ENCODE peak calls at places on chromosomes 12 and 14, in four cellular contexts. V is ascending aorta, P is fibroblast of lung, L is kidney epithelial cell. I is an unnamed sample.

GRCh38 chr12:51622564-51622963 is 31.5 kb downstream of the SCN8A start:
- DNase-seq in V (no peak), P (peak; percentile 69), L (peak; percentile 10), I (no peak)

GRCh38 chr12:45349911-45350310 is 134.0 kb downstream of the ANO6 start:
- DNase-seq in V (no peak), P (no peak), L (no peak), I (no peak)

GRCh38 chr12:109477963-109478315 is 505 bp downstream of the UBE3B start:
- DNase-seq in V (no peak), P (no peak), L (no peak), I (no peak)

GRCh38 chr14:36852853-36853634 is 191.4 kb downstream of the PAX9 start:
- DNase-seq in V (no peak), P (peak; percentile 41), L (no peak), I (no peak)

GRCh38 chr14:20623798-20624197 is 17.7 kb downstream of the OR6S1 start:
- DNase-seq in V (no peak), P (no peak), L (no peak), I (no peak)

GRCh38 chr12:124497658-124498057 is 69.8 kb downstream of the NCOR2 start:
- DNase-seq in V (peak; percentile 89), P (peak; percentile 93), L (no peak), I (no peak)

GRCh38 chr14:99062216-99062615 is 209.8 kb downstream of the BCL11B start:
- DNase-seq in V (no peak), P (no peak), L (no peak), I (no peak)

GRCh38 chr12:105418821-105419291 is 88.4 kb downstream of the C12orf75 start:
- DNase-seq in V (no peak), P (peak; percentile 72), L (no peak), I (peak; percentile 47)

GRCh38 chr12:56271031-56271430 is 4.3 kb downstream of the COQ10A start:
- DNase-seq in V (no peak), P (peak; percentile 16), L (no peak), I (no peak)

GRCh38 chr14:76175942-76176341 is 24.2 kb downstream of the GPATCH2L start:
- DNase-seq in V (no peak), P (no peak), L (no peak), I (no peak)

GRCh38 chr12:2783936-2784600 is 10.7 kb upstream of the FKBP4 start:
- DNase-seq in V (peak; percentile 78), P (peak; percentile 33), L (no peak), I (no peak)

GRCh38 chr12:104063712-104064030 is 660 bp upstream of the HCFC2 start:
- DNase-seq in V (no peak), P (no peak), L (no peak), I (no peak)

GRCh38 chr14:74913986-74914573 is 9.0 kb downstream of the RPS6KL1 start:
- DNase-seq in V (peak; percentile 87), P (peak; percentile 58), L (peak; percentile 21), I (peak; percentile 41)

GRCh38 chr12:124517260-124518050 is 50.0 kb downstream of the NCOR2 start:
- DNase-seq in V (peak; percentile 90), P (peak; percentile 58), L (no peak), I (no peak)

GRCh38 chr12:13097526-13097925 is 5.9 kb downstream of the GSG1 start:
- DNase-seq in V (peak; percentile 83), P (no peak), L (no peak), I (no peak)

GRCh38 chr14:96413526-96413925 is 21.6 kb downstream of the AK7 start:
- DNase-seq in V (no peak), P (no peak), L (no peak), I (no peak)

GRCh38 chr14:58947816-58948440 is 240.5 kb upstream of the DAAM1 start:
- DNase-seq in V (no peak), P (peak; percentile 24), L (no peak), I (no peak)

GRCh38 chr14:59582845-59583509 is 6.4 kb upstream of the CCDC175 start:
- DNase-seq in V (no peak), P (no peak), L (no peak), I (no peak)

GRCh38 chr14:55071870-55072640 is 20.6 kb downstream of the MAPK1IP1L start:
- DNase-seq in V (peak; percentile 83), P (peak; percentile 98), L (peak; percentile 95), I (no peak)
- H3K4me3 ChIP-seq in V (no peak overlapping the region), P (no peak overlapping the region), L (no peak overlapping the region), I (no peak overlapping the region)

GRCh38 chr12:129579879-129580278 is 323.9 kb downstream of the TMEM132D start:
- DNase-seq in V (no peak), P (no peak), L (no peak), I (no peak)
- TF ChIP-seq CTCF in V (no peak), P (no peak), L (no peak), I (no peak)

DNA sequence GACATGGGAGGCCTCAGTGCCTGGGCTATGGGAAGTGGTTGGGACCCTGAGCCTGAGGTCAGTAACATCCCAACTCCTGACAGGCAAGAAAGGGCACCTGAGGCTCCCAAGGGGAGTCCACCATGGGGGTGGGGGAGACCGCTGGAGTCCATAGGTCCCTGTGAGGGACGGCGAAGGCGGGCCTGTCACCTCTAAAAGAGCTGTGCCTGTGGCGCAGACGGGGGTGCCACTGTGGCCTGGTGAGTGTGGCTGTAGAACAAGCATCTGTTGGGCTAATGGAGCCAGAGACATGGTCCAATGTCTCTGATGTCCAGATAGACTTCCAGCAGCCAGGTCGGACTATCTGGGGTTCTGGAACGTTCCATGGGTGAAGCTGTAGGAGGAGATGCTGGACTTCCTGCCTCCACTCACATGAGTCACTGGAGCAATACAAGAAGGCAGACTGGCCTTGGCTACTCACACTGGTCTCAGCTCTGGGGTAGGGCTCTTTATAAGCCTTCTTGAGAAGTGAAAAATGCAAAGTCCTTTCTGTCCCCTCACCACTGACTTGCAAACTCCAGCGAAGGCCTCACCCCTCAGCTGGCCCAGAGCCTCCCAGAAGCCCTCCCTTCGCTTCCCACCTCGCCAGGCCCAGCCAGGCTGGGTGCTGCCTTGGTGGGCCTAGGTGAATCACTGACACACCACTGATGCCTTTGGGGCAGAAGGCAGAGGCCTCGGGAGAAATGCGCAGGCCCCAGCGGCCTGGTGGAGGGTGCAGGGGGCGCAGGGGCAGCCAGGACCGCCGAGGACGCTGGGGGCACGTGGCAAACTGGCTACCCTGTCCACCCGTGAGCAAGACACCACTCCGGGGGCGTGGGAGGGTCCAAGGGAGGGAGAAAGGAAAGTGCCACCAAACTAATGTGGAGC is 1.1 kb upstream of the TRAF3 start:
- DNase-seq in V (no peak), P (peak; percentile 85), L (no peak), I (no peak)
- H3K4me3 ChIP-seq in V (no peak overlapping the region), P (no peak overlapping the region), L (no peak overlapping the region), I (no peak overlapping the region)

GRCh38 chr12:92603741-92604432 is 98.9 kb upstream of the PLEKHG7 start:
- DNase-seq in V (no peak), P (peak; percentile 32), L (no peak), I (no peak)
- TF ChIP-seq CTCF in V (no peak), P (no peak), L (no peak), I (peak; percentile 5)

GRCh38 chr12:4030938-4031702 is 157.9 kb upstream of the PARP11 start:
- DNase-seq in V (peak; percentile 97), P (peak; percentile 98), L (peak; percentile 96), I (peak; percentile 97)
- H3K4me3 ChIP-seq in V (peak overlapping the region; percentile 51), P (peak overlapping the region; percentile 21), L (peak overlapping the region; percentile 14), I (peak overlapping the region; percentile 27)

DNA sequence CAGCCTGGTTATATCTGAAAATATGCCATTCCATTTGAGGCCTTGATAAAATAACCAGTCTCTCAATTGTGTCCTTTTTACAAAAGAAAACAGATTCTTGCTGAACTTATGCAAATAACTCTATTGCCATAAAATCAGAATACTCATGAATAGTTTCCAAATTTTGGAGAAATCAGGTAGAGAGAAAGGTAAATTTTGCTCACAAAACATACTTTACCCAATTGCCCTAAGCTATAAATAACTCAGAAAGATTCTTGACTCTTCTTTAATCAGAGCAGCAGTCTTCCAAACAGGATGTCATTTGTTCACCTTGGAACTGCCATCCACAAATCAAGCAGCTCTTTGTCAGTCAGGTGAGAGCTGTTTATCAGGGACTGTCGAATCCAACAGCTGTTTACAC is 12.6 kb downstream of the ZNF26 start:
- DNase-seq in V (no peak), P (no peak), L (no peak), I (no peak)
- TF ChIP-seq CTCF in V (no peak), P (no peak), L (no peak), I (no peak)

DNA sequence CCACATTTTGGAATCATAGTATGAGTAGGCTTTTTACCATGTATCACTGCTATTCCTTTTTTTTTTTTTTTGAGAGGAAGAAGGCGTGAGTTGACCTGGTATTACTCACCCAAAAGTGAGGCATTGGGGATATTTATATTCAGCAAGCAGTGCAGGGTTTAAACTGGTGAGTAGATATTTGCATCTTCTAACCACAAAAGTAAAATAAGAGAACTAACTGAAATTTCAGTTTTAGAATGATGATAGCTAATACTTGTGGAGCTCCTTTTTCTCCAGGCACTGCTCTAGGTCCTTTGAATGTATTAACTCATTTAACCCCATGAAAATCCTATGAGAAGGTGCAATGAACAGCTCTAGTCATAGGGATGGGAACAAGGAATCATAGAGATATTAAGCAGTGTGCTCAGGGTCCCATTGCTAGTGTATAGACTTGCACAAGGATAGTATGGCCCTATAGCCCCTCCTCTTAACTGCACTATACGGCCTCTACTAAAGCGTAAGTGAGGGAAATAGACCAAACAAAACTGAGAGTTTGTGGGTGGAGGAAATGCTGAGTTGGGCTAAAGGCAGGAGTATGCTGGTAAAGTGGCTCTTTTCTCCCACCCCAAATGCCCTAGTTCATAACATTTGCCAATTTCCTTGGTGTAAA is 104.3 kb upstream of the MAX start:
- DNase-seq in V (no peak), P (peak; percentile 86), L (no peak), I (no peak)
- H3K4me3 ChIP-seq in V (no peak overlapping the region), P (no peak overlapping the region), L (no peak overlapping the region), I (no peak overlapping the region)

DNA sequence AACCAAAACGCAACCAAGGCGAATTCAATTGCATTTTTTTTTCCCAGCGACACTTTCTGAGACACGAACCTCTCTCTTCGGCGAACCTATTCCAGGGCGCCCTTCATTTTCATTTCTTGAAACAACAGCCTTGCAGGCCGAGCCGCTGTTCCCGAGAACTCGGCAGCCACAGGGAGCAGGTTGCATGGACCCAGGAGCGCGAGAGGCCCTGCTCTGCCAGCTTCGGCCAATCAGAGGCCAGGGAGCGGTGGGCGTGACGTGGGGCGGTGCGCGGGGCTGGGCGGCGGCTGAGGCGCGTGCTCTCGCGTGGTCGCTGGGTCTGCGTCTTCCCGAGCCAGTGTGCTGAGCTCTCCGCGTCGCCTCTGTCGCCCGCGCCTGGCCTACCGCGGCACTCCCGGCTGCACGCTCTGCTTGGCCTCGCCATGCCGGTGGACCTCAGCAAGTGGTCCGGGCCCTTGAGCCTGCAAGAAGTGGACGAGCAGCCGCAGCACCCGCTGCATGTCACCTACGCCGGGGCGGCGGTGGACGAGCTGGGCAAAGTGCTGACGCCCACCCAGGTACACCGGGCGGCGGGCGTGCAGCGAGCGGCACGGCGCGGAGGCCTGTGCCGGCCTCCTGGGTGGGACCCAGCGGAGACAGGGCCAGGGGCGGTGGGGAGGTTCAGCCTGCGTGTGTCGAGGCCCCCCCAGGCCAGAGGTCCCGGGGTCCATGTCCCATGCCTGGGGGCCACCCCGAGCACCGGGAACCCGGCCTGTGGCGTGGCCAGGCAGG is at the start of gene PEBP1:
- DNase-seq in V (peak; percentile 97), P (peak; percentile 91), L (peak; percentile 60), I (peak; percentile 58)
- TF ChIP-seq CTCF in V (no peak), P (no peak), L (no peak), I (no peak)

GRCh38 chr12:5479761-5480160 is 47.9 kb downstream of the NTF3 start:
- DNase-seq in V (no peak), P (no peak), L (no peak), I (no peak)
- H3K4me3 ChIP-seq in V (no peak overlapping the region), P (no peak overlapping the region), L (no peak overlapping the region), I (no peak overlapping the region)

GRCh38 chr12:49557917-49558215 is 10.1 kb downstream of the MCRS1 start:
- DNase-seq in V (no peak), P (no peak), L (no peak), I (no peak)
- TF ChIP-seq CTCF in V (no peak), P (no peak), L (peak; percentile 37), I (peak; percentile 24)

I was measured in HFF-Myc.